ENCODE peak calls at places on chromosome 5, in seven cellular contexts. V is GM23248, P is posterior cingulate gyrus, K is HEK293T, X is hepatic stellate cell, M is fibroblast of lung, F is mammary epithelial cell. N is an unnamed sample.

GRCh38 chr5:12658871-12659446 is 754.7 kb upstream of the CTNND2 start:
- DNase-seq in F (no peak), M (no peak), V (no peak), P (no peak), X (no peak), K (no peak), N (no peak)

GRCh38 chr5:56467176-56467717 is 234.1 kb upstream of the ANKRD55 start:
- DNase-seq in X (no peak), V (no peak), M (no peak), P (no peak), F (peak; percentile 20), K (no peak), N (no peak)

GRCh38 chr5:104412649-104413240 is 850.2 kb upstream of the NUDT12 start:
- DNase-seq in M (peak; percentile 48), V (peak; percentile 10), F (peak; percentile 35), P (no peak), K (peak; percentile 31), X (no peak), N (no peak)

GRCh38 chr5:76941000-76941399 is 11.8 kb upstream of the CRHBP start:
- DNase-seq in V (no peak), K (no peak), F (peak; percentile 31), P (no peak), X (no peak), M (no peak), N (no peak)

GRCh38 chr5:151123897-151124751 is 33.5 kb downstream of the ANXA6 start:
- DNase-seq in V (peak; percentile 45), X (no peak), F (no peak), M (peak; percentile 16), P (no peak), K (no peak), N (no peak)

GRCh38 chr5:121853853-121854252 is 2.2 kb downstream of the FTMT start:
- DNase-seq in P (no peak), V (no peak), K (no peak), X (no peak), M (no peak), F (no peak), N (no peak)

GRCh38 chr5:132322266-132322665 is 28.1 kb downstream of the SLC22A4 start:
- DNase-seq in P (no peak), M (no peak), F (no peak), V (no peak), X (no peak), K (no peak), N (no peak)

GRCh38 chr5:59003124-59003523 is 420.2 kb downstream of the RAB3C start:
- DNase-seq in X (no peak), V (no peak), M (no peak), F (no peak), P (no peak), K (no peak), N (no peak)

GRCh38 chr5:138953370-138954256 is 78.5 kb upstream of the LRRTM2 start:
- DNase-seq in P (peak; percentile 80), K (no peak), X (peak; percentile 89), M (peak; percentile 83), F (no peak), V (peak; percentile 76), N (peak; percentile 86)

GRCh38 chr5:2779459-2779858 is 28.0 kb upstream of the IRX2 start:
- DNase-seq in X (no peak), M (no peak), V (no peak), F (peak; percentile 40), K (no peak), P (no peak), N (no peak)

GRCh38 chr5:172683696-172684464 is 42.8 kb downstream of the NEURL1B start:
- DNase-seq in M (no peak), X (no peak), P (no peak), V (no peak), K (no peak), F (no peak), N (no peak)

GRCh38 chr5:24606974-24607373 is 37.8 kb downstream of the CDH10 start:
- DNase-seq in F (no peak), X (no peak), P (no peak), M (no peak), K (no peak), V (no peak), N (no peak)

GRCh38 chr5:132008961-132009680 is 2.3 kb downstream of the ACSL6 start:
- DNase-seq in F (peak; percentile 84), K (no peak), X (no peak), P (no peak), V (no peak), M (no peak), N (peak; percentile 45)

GRCh38 chr5:137753227-137753985 is 757 bp downstream of the HNRNPA0 start:
- DNase-seq in P (peak; percentile 40), K (peak; percentile 11), M (no peak), F (no peak), X (peak; percentile 29), V (peak; percentile 64), N (peak; percentile 76)

GRCh38 chr5:89769975-89770374 is 639.6 kb downstream of the CETN3 start:
- DNase-seq in F (peak; percentile 64), V (peak; percentile 29), P (no peak), X (peak; percentile 0), K (no peak), M (peak; percentile 4), N (no peak)

GRCh38 chr5:136232316-136232715 is 39.4 kb upstream of the SMIM32 start:
- DNase-seq in P (no peak), K (no peak), F (no peak), X (no peak), M (no peak), V (no peak), N (no peak)

GRCh38 chr5:32562841-32563240 is 22.5 kb upstream of the SUB1 start:
- DNase-seq in V (peak; percentile 26), P (no peak), X (no peak), M (no peak), F (no peak), K (no peak), N (no peak)

GRCh38 chr5:131627466-131627865 is 7.6 kb downstream of the RAPGEF6 start:
- DNase-seq in F (no peak), X (no peak), P (no peak), K (no peak), M (no peak), V (peak; percentile 10), N (no peak)

GRCh38 chr5:173829826-173830225 is 58.3 kb upstream of the CPEB4 start:
- DNase-seq in F (peak; percentile 63), K (no peak), V (peak; percentile 76), X (no peak), P (no peak), M (no peak), N (no peak)

N was measured in lower lobe of right lung.